ENCODE peak calls at places on chromosomes 3 and 15, in seven cellular contexts. One of them, this sample, is unnamed.

GRCh38 chr3:50264389-50264963 is 4.5 kb upstream of the SEMA3B start:
- DNase-seq in astrocyte: peak; percentile 94
- DNase-seq in stimulated activated CD4-positive, alpha-beta T cell treated with anti-CD3 and anti-CD28 coated beads, TNF-alpha, amount 100 ng/mL, for 4 hours: no peak
- DNase-seq in fibroblast of the conjunctiva: peak; percentile 81
- DNase-seq in suprapubic skin: peak; percentile 84
- DNase-seq in activated naive CD4-positive, alpha-beta T cell: no peak
- DNase-seq in CD8-positive, alpha-beta T cell: no peak
- DNase-seq in this sample: peak; percentile 91

GRCh38 chr3:103127737-103128136 is 692.9 kb downstream of the ZPLD1 start:
- DNase-seq in astrocyte: peak; percentile 46
- DNase-seq in stimulated activated CD4-positive, alpha-beta T cell treated with anti-CD3 and anti-CD28 coated beads, TNF-alpha, amount 100 ng/mL, for 4 hours: no peak
- DNase-seq in fibroblast of the conjunctiva: no peak
- DNase-seq in suprapubic skin: no peak
- DNase-seq in activated naive CD4-positive, alpha-beta T cell: no peak
- DNase-seq in CD8-positive, alpha-beta T cell: no peak
- DNase-seq in this sample: no peak

GRCh38 chr3:125057186-125057850 is 1.5 kb upstream of the HEG1 start:
- DNase-seq in astrocyte: peak; percentile 84
- DNase-seq in stimulated activated CD4-positive, alpha-beta T cell treated with anti-CD3 and anti-CD28 coated beads, TNF-alpha, amount 100 ng/mL, for 4 hours: no peak
- DNase-seq in fibroblast of the conjunctiva: no peak
- DNase-seq in suprapubic skin: no peak
- DNase-seq in activated naive CD4-positive, alpha-beta T cell: no peak
- DNase-seq in CD8-positive, alpha-beta T cell: no peak
- DNase-seq in this sample: peak; percentile 77

GRCh38 chr3:12947504-12948369 is 106.4 kb upstream of the RPL32 start:
- DNase-seq in astrocyte: peak; percentile 62
- DNase-seq in stimulated activated CD4-positive, alpha-beta T cell treated with anti-CD3 and anti-CD28 coated beads, TNF-alpha, amount 100 ng/mL, for 4 hours: no peak
- DNase-seq in fibroblast of the conjunctiva: no peak
- DNase-seq in suprapubic skin: no peak
- DNase-seq in activated naive CD4-positive, alpha-beta T cell: no peak
- DNase-seq in CD8-positive, alpha-beta T cell: no peak
- DNase-seq in this sample: peak; percentile 29

GRCh38 chr15:56736308-56736707 is 3.0 kb upstream of the ZNF280D start:
- DNase-seq in astrocyte: peak; percentile 70
- DNase-seq in stimulated activated CD4-positive, alpha-beta T cell treated with anti-CD3 and anti-CD28 coated beads, TNF-alpha, amount 100 ng/mL, for 4 hours: no peak
- DNase-seq in fibroblast of the conjunctiva: peak; percentile 17
- DNase-seq in suprapubic skin: no peak
- DNase-seq in activated naive CD4-positive, alpha-beta T cell: no peak
- DNase-seq in CD8-positive, alpha-beta T cell: no peak
- DNase-seq in this sample: no peak

GRCh38 chr15:69405110-69405509 is 9.0 kb upstream of the KIF23 start:
- DNase-seq in astrocyte: no peak
- DNase-seq in stimulated activated CD4-positive, alpha-beta T cell treated with anti-CD3 and anti-CD28 coated beads, TNF-alpha, amount 100 ng/mL, for 4 hours: no peak
- DNase-seq in fibroblast of the conjunctiva: no peak
- DNase-seq in suprapubic skin: no peak
- DNase-seq in activated naive CD4-positive, alpha-beta T cell: no peak
- DNase-seq in CD8-positive, alpha-beta T cell: no peak
- DNase-seq in this sample: no peak

GRCh38 chr15:58383876-58384275 is 47.9 kb upstream of the LIPC start:
- DNase-seq in astrocyte: no peak
- DNase-seq in stimulated activated CD4-positive, alpha-beta T cell treated with anti-CD3 and anti-CD28 coated beads, TNF-alpha, amount 100 ng/mL, for 4 hours: no peak
- DNase-seq in fibroblast of the conjunctiva: no peak
- DNase-seq in suprapubic skin: no peak
- DNase-seq in activated naive CD4-positive, alpha-beta T cell: no peak
- DNase-seq in CD8-positive, alpha-beta T cell: no peak
- DNase-seq in this sample: no peak

GRCh38 chr3:177935008-177935407 is 601.2 kb upstream of the KCNMB2 start:
- DNase-seq in astrocyte: no peak
- DNase-seq in stimulated activated CD4-positive, alpha-beta T cell treated with anti-CD3 and anti-CD28 coated beads, TNF-alpha, amount 100 ng/mL, for 4 hours: no peak
- DNase-seq in fibroblast of the conjunctiva: no peak
- DNase-seq in suprapubic skin: no peak
- DNase-seq in activated naive CD4-positive, alpha-beta T cell: no peak
- DNase-seq in CD8-positive, alpha-beta T cell: no peak
- DNase-seq in this sample: no peak

GRCh38 chr3:32154180-32154579 is 47.8 kb downstream of the GPD1L start:
- DNase-seq in astrocyte: no peak
- DNase-seq in stimulated activated CD4-positive, alpha-beta T cell treated with anti-CD3 and anti-CD28 coated beads, TNF-alpha, amount 100 ng/mL, for 4 hours: no peak
- DNase-seq in fibroblast of the conjunctiva: no peak
- DNase-seq in suprapubic skin: no peak
- DNase-seq in activated naive CD4-positive, alpha-beta T cell: no peak
- DNase-seq in CD8-positive, alpha-beta T cell: no peak
- DNase-seq in this sample: no peak

GRCh38 chr3:172749201-172749965 is 1.1 kb upstream of the ECT2 start:
- DNase-seq in astrocyte: peak; percentile 97
- DNase-seq in stimulated activated CD4-positive, alpha-beta T cell treated with anti-CD3 and anti-CD28 coated beads, TNF-alpha, amount 100 ng/mL, for 4 hours: no peak
- DNase-seq in fibroblast of the conjunctiva: peak; percentile 83
- DNase-seq in suprapubic skin: no peak
- DNase-seq in activated naive CD4-positive, alpha-beta T cell: no peak
- DNase-seq in CD8-positive, alpha-beta T cell: no peak
- DNase-seq in this sample: peak; percentile 88

GRCh38 chr3:57805674-57806073 is 49.6 kb downstream of the SLMAP start:
- DNase-seq in astrocyte: peak; percentile 82
- DNase-seq in stimulated activated CD4-positive, alpha-beta T cell treated with anti-CD3 and anti-CD28 coated beads, TNF-alpha, amount 100 ng/mL, for 4 hours: no peak
- DNase-seq in fibroblast of the conjunctiva: peak; percentile 32
- DNase-seq in suprapubic skin: no peak
- DNase-seq in activated naive CD4-positive, alpha-beta T cell: no peak
- DNase-seq in CD8-positive, alpha-beta T cell: no peak
- DNase-seq in this sample: peak; percentile 20

GRCh38 chr3:144953959-144954358 is 982.3 kb downstream of the DIPK2A start:
- DNase-seq in astrocyte: no peak
- DNase-seq in stimulated activated CD4-positive, alpha-beta T cell treated with anti-CD3 and anti-CD28 coated beads, TNF-alpha, amount 100 ng/mL, for 4 hours: no peak
- DNase-seq in fibroblast of the conjunctiva: no peak
- DNase-seq in suprapubic skin: no peak
- DNase-seq in activated naive CD4-positive, alpha-beta T cell: no peak
- DNase-seq in CD8-positive, alpha-beta T cell: no peak
- DNase-seq in this sample: no peak

GRCh38 chr3:119559441-119559963 is at the start of gene CD80:
- DNase-seq in astrocyte: peak; percentile 21
- DNase-seq in stimulated activated CD4-positive, alpha-beta T cell treated with anti-CD3 and anti-CD28 coated beads, TNF-alpha, amount 100 ng/mL, for 4 hours: no peak
- DNase-seq in fibroblast of the conjunctiva: peak; percentile 30
- DNase-seq in suprapubic skin: no peak
- DNase-seq in activated naive CD4-positive, alpha-beta T cell: no peak
- DNase-seq in CD8-positive, alpha-beta T cell: peak; percentile 36
- DNase-seq in this sample: no peak

GRCh38 chr15:39854161-39854560 is 65.9 kb downstream of the GPR176 start:
- DNase-seq in astrocyte: no peak
- DNase-seq in stimulated activated CD4-positive, alpha-beta T cell treated with anti-CD3 and anti-CD28 coated beads, TNF-alpha, amount 100 ng/mL, for 4 hours: no peak
- DNase-seq in fibroblast of the conjunctiva: no peak
- DNase-seq in suprapubic skin: no peak
- DNase-seq in activated naive CD4-positive, alpha-beta T cell: no peak
- DNase-seq in CD8-positive, alpha-beta T cell: no peak
- DNase-seq in this sample: no peak

GRCh38 chr15:50168778-50169411 is 13.1 kb upstream of the SLC27A2 start:
- DNase-seq in astrocyte: no peak
- DNase-seq in stimulated activated CD4-positive, alpha-beta T cell treated with anti-CD3 and anti-CD28 coated beads, TNF-alpha, amount 100 ng/mL, for 4 hours: no peak
- DNase-seq in fibroblast of the conjunctiva: no peak
- DNase-seq in suprapubic skin: no peak
- DNase-seq in activated naive CD4-positive, alpha-beta T cell: no peak
- DNase-seq in CD8-positive, alpha-beta T cell: no peak
- DNase-seq in this sample: no peak

GRCh38 chr3:179297971-179298725 is 24.7 kb upstream of the ZNF639 start:
- DNase-seq in astrocyte: peak; percentile 8
- DNase-seq in stimulated activated CD4-positive, alpha-beta T cell treated with anti-CD3 and anti-CD28 coated beads, TNF-alpha, amount 100 ng/mL, for 4 hours: no peak
- DNase-seq in fibroblast of the conjunctiva: no peak
- DNase-seq in suprapubic skin: no peak
- DNase-seq in activated naive CD4-positive, alpha-beta T cell: no peak
- DNase-seq in CD8-positive, alpha-beta T cell: no peak
- DNase-seq in this sample: no peak

GRCh38 chr15:62749036-62749435 is 293.5 kb upstream of the TPM1 start:
- DNase-seq in astrocyte: no peak
- DNase-seq in stimulated activated CD4-positive, alpha-beta T cell treated with anti-CD3 and anti-CD28 coated beads, TNF-alpha, amount 100 ng/mL, for 4 hours: no peak
- DNase-seq in fibroblast of the conjunctiva: no peak
- DNase-seq in suprapubic skin: no peak
- DNase-seq in activated naive CD4-positive, alpha-beta T cell: no peak
- DNase-seq in CD8-positive, alpha-beta T cell: no peak
- DNase-seq in this sample: no peak

GRCh38 chr3:37910666-37911400 is 49.2 kb downstream of the CTDSPL start:
- DNase-seq in astrocyte: no peak
- DNase-seq in stimulated activated CD4-positive, alpha-beta T cell treated with anti-CD3 and anti-CD28 coated beads, TNF-alpha, amount 100 ng/mL, for 4 hours: no peak
- DNase-seq in fibroblast of the conjunctiva: no peak
- DNase-seq in suprapubic skin: no peak
- DNase-seq in activated naive CD4-positive, alpha-beta T cell: no peak
- DNase-seq in CD8-positive, alpha-beta T cell: no peak
- DNase-seq in this sample: no peak

GRCh38 chr3:9903238-9903624 is 583 bp downstream of the IL17RE start:
- DNase-seq in astrocyte: no peak
- DNase-seq in stimulated activated CD4-positive, alpha-beta T cell treated with anti-CD3 and anti-CD28 coated beads, TNF-alpha, amount 100 ng/mL, for 4 hours: no peak
- DNase-seq in fibroblast of the conjunctiva: no peak
- DNase-seq in suprapubic skin: no peak
- DNase-seq in activated naive CD4-positive, alpha-beta T cell: no peak
- DNase-seq in CD8-positive, alpha-beta T cell: no peak
- DNase-seq in this sample: no peak

GRCh38 chr15:20340931-20341661 is 200.5 kb downstream of the GOLGA6L6 start:
- DNase-seq in astrocyte: no peak
- DNase-seq in stimulated activated CD4-positive, alpha-beta T cell treated with anti-CD3 and anti-CD28 coated beads, TNF-alpha, amount 100 ng/mL, for 4 hours: peak; percentile 46
- DNase-seq in fibroblast of the conjunctiva: no peak
- DNase-seq in suprapubic skin: peak; percentile 94
- DNase-seq in activated naive CD4-positive, alpha-beta T cell: no peak
- DNase-seq in CD8-positive, alpha-beta T cell: peak; percentile 35
- DNase-seq in this sample: no peak

GRCh38 chr15:45646220-45646619 is 11.4 kb downstream of the SQOR start:
- DNase-seq in astrocyte: peak; percentile 36
- DNase-seq in stimulated activated CD4-positive, alpha-beta T cell treated with anti-CD3 and anti-CD28 coated beads, TNF-alpha, amount 100 ng/mL, for 4 hours: no peak
- DNase-seq in fibroblast of the conjunctiva: no peak
- DNase-seq in suprapubic skin: no peak
- DNase-seq in activated naive CD4-positive, alpha-beta T cell: no peak
- DNase-seq in CD8-positive, alpha-beta T cell: no peak
- DNase-seq in this sample: no peak

GRCh38 chr3:44099566-44100297 is 142.0 kb upstream of the TOPAZ1 start:
- DNase-seq in astrocyte: no peak
- DNase-seq in stimulated activated CD4-positive, alpha-beta T cell treated with anti-CD3 and anti-CD28 coated beads, TNF-alpha, amount 100 ng/mL, for 4 hours: no peak
- DNase-seq in fibroblast of the conjunctiva: no peak
- DNase-seq in suprapubic skin: no peak
- DNase-seq in activated naive CD4-positive, alpha-beta T cell: no peak
- DNase-seq in CD8-positive, alpha-beta T cell: no peak
- DNase-seq in this sample: no peak

GRCh38 chr3:124816206-124816605 is 71.0 kb downstream of the ITGB5 start:
- DNase-seq in astrocyte: no peak
- DNase-seq in stimulated activated CD4-positive, alpha-beta T cell treated with anti-CD3 and anti-CD28 coated beads, TNF-alpha, amount 100 ng/mL, for 4 hours: no peak
- DNase-seq in fibroblast of the conjunctiva: no peak
- DNase-seq in suprapubic skin: no peak
- DNase-seq in activated naive CD4-positive, alpha-beta T cell: no peak
- DNase-seq in CD8-positive, alpha-beta T cell: no peak
- DNase-seq in this sample: no peak

GRCh38 chr15:95266481-95267061 is 1035.2 kb downstream of the MCTP2 start:
- DNase-seq in astrocyte: peak; percentile 74
- DNase-seq in stimulated activated CD4-positive, alpha-beta T cell treated with anti-CD3 and anti-CD28 coated beads, TNF-alpha, amount 100 ng/mL, for 4 hours: no peak
- DNase-seq in fibroblast of the conjunctiva: no peak
- DNase-seq in suprapubic skin: no peak
- DNase-seq in activated naive CD4-positive, alpha-beta T cell: no peak
- DNase-seq in CD8-positive, alpha-beta T cell: no peak
- DNase-seq in this sample: no peak

GRCh38 chr3:85208650-85209049 is 249.9 kb downstream of the CADM2 start:
- DNase-seq in astrocyte: no peak
- DNase-seq in stimulated activated CD4-positive, alpha-beta T cell treated with anti-CD3 and anti-CD28 coated beads, TNF-alpha, amount 100 ng/mL, for 4 hours: no peak
- DNase-seq in fibroblast of the conjunctiva: no peak
- DNase-seq in suprapubic skin: no peak
- DNase-seq in activated naive CD4-positive, alpha-beta T cell: no peak
- DNase-seq in CD8-positive, alpha-beta T cell: no peak
- DNase-seq in this sample: no peak

GRCh38 chr3:161096771-161097367 is 8.3 kb downstream of the B3GALNT1 start:
- DNase-seq in astrocyte: no peak
- DNase-seq in stimulated activated CD4-positive, alpha-beta T cell treated with anti-CD3 and anti-CD28 coated beads, TNF-alpha, amount 100 ng/mL, for 4 hours: no peak
- DNase-seq in fibroblast of the conjunctiva: no peak
- DNase-seq in suprapubic skin: no peak
- DNase-seq in activated naive CD4-positive, alpha-beta T cell: no peak
- DNase-seq in CD8-positive, alpha-beta T cell: peak; percentile 19
- DNase-seq in this sample: no peak

GRCh38 chr15:88378259-88378658 is 88.9 kb downstream of the MRPL46 start:
- DNase-seq in astrocyte: peak; percentile 85
- DNase-seq in stimulated activated CD4-positive, alpha-beta T cell treated with anti-CD3 and anti-CD28 coated beads, TNF-alpha, amount 100 ng/mL, for 4 hours: no peak
- DNase-seq in fibroblast of the conjunctiva: no peak
- DNase-seq in suprapubic skin: no peak
- DNase-seq in activated naive CD4-positive, alpha-beta T cell: no peak
- DNase-seq in CD8-positive, alpha-beta T cell: no peak
- DNase-seq in this sample: peak; percentile 18

GRCh38 chr3:33758874-33759273 is 39.6 kb upstream of the PDCD6IP start:
- DNase-seq in astrocyte: peak; percentile 8
- DNase-seq in stimulated activated CD4-positive, alpha-beta T cell treated with anti-CD3 and anti-CD28 coated beads, TNF-alpha, amount 100 ng/mL, for 4 hours: no peak
- DNase-seq in fibroblast of the conjunctiva: no peak
- DNase-seq in suprapubic skin: no peak
- DNase-seq in activated naive CD4-positive, alpha-beta T cell: no peak
- DNase-seq in CD8-positive, alpha-beta T cell: no peak
- DNase-seq in this sample: no peak

GRCh38 chr3:40464339-40465110 is 7.4 kb downstream of the RPL14 start:
- DNase-seq in astrocyte: no peak
- DNase-seq in stimulated activated CD4-positive, alpha-beta T cell treated with anti-CD3 and anti-CD28 coated beads, TNF-alpha, amount 100 ng/mL, for 4 hours: no peak
- DNase-seq in fibroblast of the conjunctiva: no peak
- DNase-seq in suprapubic skin: no peak
- DNase-seq in activated naive CD4-positive, alpha-beta T cell: no peak
- DNase-seq in CD8-positive, alpha-beta T cell: peak; percentile 19
- DNase-seq in this sample: no peak

GRCh38 chr15:36943496-36944361 is 156.6 kb downstream of the MEIS2 start:
- DNase-seq in astrocyte: no peak
- DNase-seq in stimulated activated CD4-positive, alpha-beta T cell treated with anti-CD3 and anti-CD28 coated beads, TNF-alpha, amount 100 ng/mL, for 4 hours: no peak
- DNase-seq in fibroblast of the conjunctiva: no peak
- DNase-seq in suprapubic skin: no peak
- DNase-seq in activated naive CD4-positive, alpha-beta T cell: no peak
- DNase-seq in CD8-positive, alpha-beta T cell: no peak
- DNase-seq in this sample: no peak

GRCh38 chr3:55440406-55440708 is 46.7 kb downstream of the WNT5A start:
- DNase-seq in astrocyte: no peak
- DNase-seq in stimulated activated CD4-positive, alpha-beta T cell treated with anti-CD3 and anti-CD28 coated beads, TNF-alpha, amount 100 ng/mL, for 4 hours: no peak
- DNase-seq in fibroblast of the conjunctiva: no peak
- DNase-seq in suprapubic skin: no peak
- DNase-seq in activated naive CD4-positive, alpha-beta T cell: no peak
- DNase-seq in CD8-positive, alpha-beta T cell: no peak
- DNase-seq in this sample: no peak

GRCh38 chr15:51030649-51031316 is 63.9 kb downstream of the TNFAIP8L3 start:
- DNase-seq in astrocyte: peak; percentile 83
- DNase-seq in stimulated activated CD4-positive, alpha-beta T cell treated with anti-CD3 and anti-CD28 coated beads, TNF-alpha, amount 100 ng/mL, for 4 hours: no peak
- DNase-seq in fibroblast of the conjunctiva: no peak
- DNase-seq in suprapubic skin: no peak
- DNase-seq in activated naive CD4-positive, alpha-beta T cell: no peak
- DNase-seq in CD8-positive, alpha-beta T cell: no peak
- DNase-seq in this sample: peak; percentile 38

GRCh38 chr3:264394-265156 is 68.0 kb downstream of the CHL1 start:
- DNase-seq in astrocyte: peak; percentile 90
- DNase-seq in stimulated activated CD4-positive, alpha-beta T cell treated with anti-CD3 and anti-CD28 coated beads, TNF-alpha, amount 100 ng/mL, for 4 hours: no peak
- DNase-seq in fibroblast of the conjunctiva: peak; percentile 34
- DNase-seq in suprapubic skin: no peak
- DNase-seq in activated naive CD4-positive, alpha-beta T cell: no peak
- DNase-seq in CD8-positive, alpha-beta T cell: no peak
- DNase-seq in this sample: peak; percentile 93

This sample was measured in AG04450.